ENCODE peak calls at places on chromosome 3, in nine cellular contexts. F is stimulated activated CD4-positive, alpha-beta T cell treated with anti-CD3 and anti-CD28 coated beads, Interleukin-2, amount 100 ng/mL, for 48 hours; I is lung; H is stomach; J is endodermal cell; Z is retina; E is neural progenitor cell; N is progenitor cell of endocrine pancreas; C is endothelial cell. L is an unnamed sample.

GRCh38 chr3:72127843-72128242 is 342.9 kb upstream of the PROK2 start:
- DNase-seq in F (no peak), J (no peak), Z (no peak), N (no peak), C (no peak), H (no peak), E (no peak), I (no peak), L (no peak)

GRCh38 chr3:66453525-66454463 is 47.0 kb downstream of the LRIG1 start:
- DNase-seq in N (no peak), I (no peak), J (peak; percentile 70), C (no peak), E (peak; percentile 45), F (no peak), H (no peak), Z (no peak), L (no peak)

GRCh38 chr3:163218336-163218735 is 1721.7 kb downstream of the OTOL1 start:
- DNase-seq in E (no peak), H (no peak), C (no peak), N (no peak), I (no peak), Z (no peak), J (no peak), F (no peak), L (no peak)

GRCh38 chr3:45910892-45911291 is 24.5 kb downstream of the CCR9 start:
- DNase-seq in N (no peak), F (no peak), J (no peak), H (no peak), E (no peak), I (no peak), Z (no peak), C (no peak), L (no peak)

GRCh38 chr3:71863563-71864190 is 78.7 kb upstream of the PROK2 start:
- DNase-seq in F (no peak), N (no peak), J (no peak), Z (no peak), H (no peak), E (no peak), I (no peak), C (no peak), L (no peak)

GRCh38 chr3:59313365-59313764 is 263.5 kb upstream of the CFAP20DC start:
- DNase-seq in I (no peak), E (peak; percentile 68), N (no peak), H (peak; percentile 54), C (peak; percentile 71), J (peak; percentile 90), Z (no peak), F (peak; percentile 40), L (no peak)

GRCh38 chr3:56758539-56758981 is 43.2 kb downstream of the ARHGEF3 start:
- DNase-seq in N (no peak), Z (no peak), C (no peak), I (peak; percentile 42), F (peak; percentile 24), H (peak; percentile 68), J (no peak), E (no peak), L (no peak)

GRCh38 chr3:43979637-43980036 is 262.0 kb upstream of the TOPAZ1 start:
- DNase-seq in C (no peak), E (no peak), N (no peak), J (no peak), H (no peak), I (no peak), F (no peak), Z (no peak), L (no peak)

GRCh38 chr3:194121881-194122280 is 14.1 kb upstream of the HES1 start:
- DNase-seq in E (no peak), N (no peak), Z (no peak), C (no peak), I (no peak), F (no peak), H (no peak), J (no peak), L (no peak)

GRCh38 chr3:188974856-188975611 is 196.7 kb upstream of the TPRG1 start:
- DNase-seq in C (no peak), I (no peak), E (no peak), N (no peak), F (no peak), J (no peak), Z (no peak), H (no peak), L (no peak)

GRCh38 chr3:135456182-135456790 is 509.2 kb upstream of the PPP2R3A start:
- DNase-seq in Z (peak; percentile 89), J (peak; percentile 92), F (no peak), I (no peak), E (peak; percentile 83), N (peak; percentile 11), H (no peak), C (peak; percentile 31), L (no peak)

GRCh38 chr3:155512175-155512866 is 218.8 kb upstream of the STRIT1 start:
- DNase-seq in I (no peak), C (no peak), H (no peak), F (no peak), J (peak; percentile 51), E (no peak), N (no peak), Z (no peak), L (no peak)

GRCh38 chr3:150293401-150294001 is 114.6 kb upstream of the TSC22D2 start:
- DNase-seq in N (no peak), E (no peak), H (no peak), Z (no peak), J (no peak), F (no peak), I (no peak), C (no peak), L (no peak)

GRCh38 chr3:146163584-146163983 is 2.6 kb upstream of the PLOD2 start:
- DNase-seq in I (no peak), Z (no peak), J (no peak), H (no peak), E (no peak), F (no peak), N (no peak), C (no peak), L (no peak)

GRCh38 chr3:31096661-31097060 is 202.2 kb upstream of the GADL1 start:
- DNase-seq in Z (no peak), N (no peak), E (no peak), C (no peak), H (no peak), F (no peak), J (no peak), I (no peak), L (no peak)

GRCh38 chr3:58474348-58474911 is 17.5 kb upstream of the KCTD6 start:
- DNase-seq in J (no peak), H (no peak), F (no peak), N (no peak), E (no peak), I (no peak), Z (no peak), C (no peak), L (no peak)

GRCh38 chr3:178404966-178405365 is 131.3 kb upstream of the KCNMB2 start:
- DNase-seq in H (no peak), C (no peak), Z (no peak), F (no peak), I (no peak), N (no peak), J (no peak), E (no peak), L (no peak)

GRCh38 chr3:157199841-157200240 is 39.9 kb upstream of the CCNL1 start:
- DNase-seq in F (no peak), I (no peak), N (no peak), Z (no peak), E (no peak), C (no peak), H (no peak), J (no peak), L (no peak)

GRCh38 chr3:186636536-186636935 is 3.7 kb upstream of the FETUB start:
- DNase-seq in E (no peak), J (no peak), C (no peak), N (no peak), I (no peak), Z (no peak), F (no peak), H (no peak), L (no peak)

GRCh38 chr3:34650131-34650530 is 851.7 kb downstream of the PDCD6IP start:
- DNase-seq in C (no peak), J (no peak), F (no peak), I (no peak), N (no peak), Z (no peak), E (no peak), H (no peak), L (no peak)

GRCh38 chr3:151456065-151456464 is 4.8 kb downstream of the IGSF10 start:
- DNase-seq in C (no peak), H (no peak), F (no peak), I (no peak), J (no peak), E (no peak), Z (no peak), N (no peak), L (no peak)

GRCh38 chr3:111594205-111594604 is 941 bp downstream of the ZBED2 start:
- DNase-seq in N (no peak), I (no peak), Z (no peak), H (no peak), E (no peak), J (no peak), C (no peak), F (no peak), L (no peak)

GRCh38 chr3:184322731-184323487 is 8.5 kb downstream of the EIF4G1 start:
- DNase-seq in H (no peak), I (no peak), C (no peak), F (no peak), E (no peak), N (no peak), J (no peak), Z (no peak), L (no peak)

GRCh38 chr3:163476179-163476578 is 1602.1 kb downstream of the SI start:
- DNase-seq in J (no peak), F (no peak), C (no peak), I (no peak), Z (no peak), E (no peak), H (no peak), N (no peak), L (no peak)

GRCh38 chr3:146421814-146422748 is 47.3 kb downstream of the PLSCR2 start:
- DNase-seq in N (no peak), E (no peak), Z (no peak), C (no peak), J (no peak), I (no peak), F (no peak), H (no peak), L (no peak)

GRCh38 chr3:14561051-14561634 is 21.0 kb upstream of the GRIP2 start:
- DNase-seq in N (no peak), C (no peak), I (no peak), F (no peak), Z (no peak), E (no peak), J (no peak), H (no peak), L (no peak)

GRCh38 chr3:64270861-64271260 is 45.6 kb upstream of the PRICKLE2 start:
- DNase-seq in E (no peak), N (no peak), J (no peak), C (no peak), H (no peak), Z (no peak), F (no peak), I (no peak), L (no peak)

GRCh38 chr3:185422677-185423076 is 59.7 kb downstream of the MAP3K13 start:
- DNase-seq in N (no peak), E (no peak), C (no peak), J (no peak), Z (no peak), I (no peak), F (no peak), H (no peak), L (no peak)

GRCh38 chr3:65560133-65560532 is 478.6 kb downstream of the MAGI1 start:
- DNase-seq in N (no peak), J (no peak), I (no peak), C (no peak), Z (no peak), H (no peak), E (no peak), F (no peak), L (no peak)

GRCh38 chr3:187360087-187360486 is 8.1 kb upstream of the RTP4 start:
- DNase-seq in C (no peak), E (peak; percentile 61), Z (peak; percentile 36), N (no peak), F (no peak), H (no peak), J (peak; percentile 71), I (no peak), L (no peak)

GRCh38 chr3:159757341-159758060 is 231.1 kb upstream of the IL12A start:
- DNase-seq in Z (no peak), J (no peak), H (no peak), N (no peak), C (no peak), F (no peak), E (no peak), I (no peak), L (no peak)

L was measured in T-helper 17 cell.